ENCODE peak calls at places on chromosomes 12 and 14, in seven cellular contexts. N, Y, M, R, E, L and S are unnamed samples.

GRCh38 chr12:27177716-27178115 is 66.4 kb upstream of the STK38L start:
- DNase-seq in L (no peak), E (peak), N (no peak), M (peak), R (no peak), Y (no peak), S (no peak)

GRCh38 chr14:93712838-93713724 is 75.2 kb downstream of the PRIMA1 start:
- DNase-seq in R (no peak), Y (no peak), N (no peak), E (no peak), M (no peak), L (peak), S (no peak)

GRCh38 chr14:99186956-99187690 is 84.9 kb downstream of the BCL11B start:
- DNase-seq in N (no peak), Y (no peak), R (no peak), M (no peak), L (no peak), E (no peak), S (no peak)

GRCh38 chr12:80056845-80057244 is 42.5 kb upstream of the OTOGL start:
- DNase-seq in M (no peak), R (no peak), N (no peak), Y (no peak), L (no peak), E (peak), S (no peak)

GRCh38 chr12:39872425-39872824 is 233.5 kb downstream of the SLC2A13 start:
- DNase-seq in E (peak), N (no peak), Y (no peak), M (no peak), L (no peak), R (no peak), S (no peak)

GRCh38 chr14:22319526-22320352 is 269.3 kb downstream of the DAD1 start:
- DNase-seq in L (peak), R (no peak), N (peak), Y (peak), M (no peak), E (peak), S (no peak)

GRCh38 chr14:22598896-22599244 is 770 bp downstream of the ABHD4 start:
- DNase-seq in M (no peak), Y (no peak), L (peak), R (no peak), E (peak), N (peak), S (peak)

GRCh38 chr12:58961906-58962305 is 41.6 kb upstream of the LRIG3 start:
- DNase-seq in N (peak), R (no peak), Y (no peak), M (no peak), L (no peak), E (peak), S (no peak)

GRCh38 chr12:102933168-102933567 is 16.1 kb upstream of the PAH start:
- DNase-seq in E (no peak), N (no peak), R (no peak), L (no peak), M (no peak), Y (no peak), S (no peak)

GRCh38 chr14:88030079-88030478 is 25.1 kb downstream of the GPR65 start:
- DNase-seq in E (no peak), N (no peak), R (no peak), Y (no peak), L (no peak), M (no peak), S (no peak)

GRCh38 chr12:123916729-123917128 is 55.9 kb downstream of the CCDC92 start:
- DNase-seq in E (no peak), L (no peak), Y (no peak), N (no peak), R (no peak), M (no peak), S (no peak)

GRCh38 chr14:95097385-95097784 is 59.9 kb downstream of the DICER1 start:
- DNase-seq in E (peak), M (no peak), L (no peak), N (no peak), R (no peak), Y (no peak), S (no peak)

GRCh38 chr14:23182372-23183014 is 967 bp downstream of the SLC7A8 start:
- DNase-seq in E (no peak), N (no peak), Y (peak), R (peak), M (no peak), L (peak), S (no peak)

GRCh38 chr12:113318900-113319628 is 15.8 kb downstream of the SLC8B1 start:
- DNase-seq in E (no peak), L (no peak), Y (no peak), N (no peak), M (no peak), R (no peak), S (no peak)

GRCh38 chr14:59918824-59919581 is 941 bp upstream of the LRRC9 start:
- DNase-seq in R (peak), L (peak), E (peak), N (peak), Y (no peak), M (no peak), S (peak)

GRCh38 chr12:72346331-72346944 is 74.3 kb downstream of the TRHDE start:
- DNase-seq in L (no peak), E (peak), R (peak), M (no peak), N (peak), Y (peak), S (peak)

GRCh38 chr14:20499108-20499507 is 6.2 kb upstream of the RNASE10 start:
- DNase-seq in N (peak), L (no peak), Y (peak), M (no peak), R (no peak), E (no peak), S (no peak)

GRCh38 chr12:111068281-111068680 is 147.9 kb upstream of the MYL2 start:
- DNase-seq in R (no peak), Y (no peak), N (peak), M (no peak), E (no peak), L (no peak), S (no peak)

GRCh38 chr12:10716704-10717315 is 6.3 kb downstream of the YBX3 start:
- DNase-seq in M (peak), N (peak), R (peak), E (peak), L (peak), Y (peak), S (peak)

GRCh38 chr12:64580681-64581080 is 29.6 kb upstream of the RASSF3 start:
- DNase-seq in N (no peak), E (no peak), L (no peak), R (no peak), M (no peak), Y (no peak), S (no peak)

GRCh38 chr12:15155271-15155670 is 65.9 kb downstream of the RERG start:
- DNase-seq in Y (no peak), N (no peak), L (no peak), M (no peak), R (peak), E (no peak), S (no peak)

GRCh38 chr12:121858662-121859572 is at the start of gene HPD:
- DNase-seq in N (no peak), L (peak), Y (peak), M (no peak), E (peak), R (peak), S (peak)

GRCh38 chr12:41684997-41685396 is 459.7 kb downstream of the GXYLT1 start:
- DNase-seq in Y (no peak), R (no peak), L (no peak), N (peak), M (no peak), E (no peak), S (no peak)

GRCh38 chr12:4443616-4444015 is 2.0 kb downstream of the FGF6 start:
- DNase-seq in E (no peak), M (no peak), L (no peak), N (no peak), Y (peak), R (no peak), S (no peak)

GRCh38 chr12:16352481-16352880 is 5.0 kb downstream of the MGST1 start:
- DNase-seq in L (no peak), E (peak), N (no peak), M (no peak), Y (no peak), R (no peak), S (no peak)

GRCh38 chr12:106416273-106416672 is 58.7 kb downstream of the POLR3B start:
- DNase-seq in E (peak), L (no peak), M (no peak), Y (no peak), R (no peak), N (no peak), S (no peak)

GRCh38 chr14:92254786-92255185 is 68.2 kb upstream of the SLC24A4 start:
- DNase-seq in Y (peak), R (peak), L (peak), M (no peak), N (no peak), E (peak), S (peak)

GRCh38 chr14:64806202-64806861 is 73.4 kb downstream of the SPTB start:
- DNase-seq in R (peak), N (no peak), L (peak), E (peak), Y (no peak), M (peak), S (no peak)

GRCh38 chr14:64265222-64265621 is 28.9 kb downstream of the ESR2 start:
- DNase-seq in E (no peak), R (no peak), M (no peak), L (no peak), N (no peak), Y (no peak), S (no peak)

GRCh38 chr12:89236748-89237428 is 115.4 kb downstream of the DUSP6 start:
- DNase-seq in M (no peak), R (no peak), N (no peak), L (no peak), Y (no peak), E (no peak), S (no peak)

GRCh38 chr14:60094306-60094897 is 2.7 kb downstream of the PCNX4 start:
- DNase-seq in M (no peak), Y (peak), E (peak), R (no peak), N (no peak), L (no peak), S (no peak)

GRCh38 chr12:123532808-123533649 is 490 bp downstream of the RILPL1 start:
- DNase-seq in E (peak), L (peak), R (peak), M (no peak), N (peak), Y (peak), S (no peak)

GRCh38 chr12:45688188-45688587 is 41.3 kb upstream of the ARID2 start:
- DNase-seq in E (no peak), N (no peak), Y (no peak), R (no peak), M (no peak), L (no peak), S (no peak)

GRCh38 chr12:106135781-106136180 is 3.0 kb downstream of the NUAK1 start:
- DNase-seq in E (peak), M (no peak), R (no peak), L (no peak), N (no peak), Y (no peak), S (no peak)

GRCh38 chr14:104937161-104937560 is 12.5 kb downstream of the PLD4 start:
- DNase-seq in E (no peak), R (no peak), L (no peak), N (no peak), Y (no peak), M (no peak), S (no peak)

GRCh38 chr14:33357225-33358010 is 418.7 kb downstream of the NPAS3 start:
- DNase-seq in R (no peak), M (no peak), L (no peak), Y (no peak), E (no peak), N (no peak), S (no peak)

GRCh38 chr14:65940056-65940735 is 527.7 kb downstream of the FUT8 start:
- DNase-seq in R (no peak), N (peak), M (no peak), E (no peak), Y (peak), L (no peak), S (no peak)
- TF ChIP-seq CTCF in R (no peak), N (no peak), M (no peak), E (no peak), Y (peak), L (no peak), S (no peak)

GRCh38 chr12:85441740-85442139 is 161.7 kb downstream of the ALX1 start:
- DNase-seq in Y (no peak), N (peak), L (no peak), R (no peak), M (no peak), E (peak), S (no peak)
- TF ChIP-seq CTCF in Y (peak), N (peak), L (no peak), R (no peak), M (peak), E (peak), S (peak)

GRCh38 chr14:61145258-61145902 is 135.8 kb downstream of the TMEM30B start:
- DNase-seq in N (peak), E (peak), L (no peak), M (peak), Y (no peak), R (no peak), S (peak)
- TF ChIP-seq CTCF in N (no peak), E (no peak), L (no peak), M (no peak), Y (no peak), R (no peak), S (no peak)

GRCh38 chr14:73777420-73777819 is 63.2 kb upstream of the PNMA1 start:
- DNase-seq in L (no peak), E (no peak), M (no peak), Y (peak), N (no peak), R (no peak), S (no peak)
- TF ChIP-seq CTCF in L (no peak), E (no peak), M (no peak), Y (peak), N (no peak), R (peak), S (no peak)

GRCh38 chr12:76556373-76556772 is 3.2 kb downstream of the OSBPL8 start:
- DNase-seq in R (no peak), N (no peak), M (no peak), Y (no peak), L (no peak), E (no peak), S (no peak)

GRCh38 chr12:76558684-76559276 is 791 bp downstream of the OSBPL8 start:
- DNase-seq in M (no peak), Y (peak), N (peak), L (peak), E (peak), R (peak), S (no peak)

GRCh38 chr12:76562158-76562557 is 2.6 kb upstream of the OSBPL8 start:
- DNase-seq in E (no peak), Y (no peak), M (no peak), N (no peak), R (no peak), L (no peak), S (no peak)

GRCh38 chr12:76560083-76560491 is 516 bp upstream of the OSBPL8 start:
- DNase-seq in Y (no peak), R (no peak), L (no peak), M (no peak), N (no peak), E (no peak), S (no peak)

DNA sequence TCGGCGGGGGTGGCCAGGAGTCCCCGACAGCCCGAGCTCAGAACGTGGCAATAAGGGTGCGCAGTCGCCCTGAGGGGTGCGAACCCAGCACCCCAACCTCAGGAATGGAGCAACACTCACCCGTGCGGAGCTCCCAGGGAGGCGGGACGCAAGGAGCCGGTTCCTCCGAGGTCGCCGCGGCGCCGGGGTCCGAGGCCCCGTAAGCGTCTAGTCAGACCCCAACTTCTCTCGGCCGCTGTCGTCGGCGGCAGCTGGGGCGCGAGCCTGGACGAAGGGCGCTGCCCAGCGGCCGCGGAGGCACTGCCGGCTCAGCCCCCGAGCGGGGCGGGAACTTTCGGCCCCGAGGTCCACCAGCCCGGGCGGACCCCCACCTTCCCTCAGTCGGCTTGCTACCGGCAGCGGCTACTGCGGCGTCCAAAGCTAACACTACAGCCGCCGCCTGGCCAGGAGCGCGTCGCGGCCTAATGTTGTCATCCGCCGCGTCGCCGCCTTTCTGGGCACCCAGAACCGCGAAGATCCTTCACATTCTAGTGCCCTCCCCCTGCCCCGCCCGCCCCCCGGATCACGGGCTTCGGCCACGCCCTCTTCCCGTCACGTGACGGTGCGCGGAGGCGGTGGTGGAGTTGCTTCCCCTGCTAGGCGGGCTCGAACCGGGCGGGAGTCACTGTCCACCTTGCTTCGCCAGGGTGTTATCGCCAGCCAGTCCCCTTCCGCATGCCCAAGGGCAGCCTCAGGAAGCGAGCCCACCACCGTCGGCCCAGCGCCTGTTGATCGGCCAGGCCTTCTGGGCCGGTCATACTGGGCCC is at the start of gene OSBPL8:
- DNase-seq in R (peak), Y (peak), M (peak), L (peak), N (peak), E (peak), S (peak)
- TF ChIP-seq CTCF in R (peak), Y (peak), M (peak), L (no peak), N (peak), E (peak), S (peak)

DNA sequence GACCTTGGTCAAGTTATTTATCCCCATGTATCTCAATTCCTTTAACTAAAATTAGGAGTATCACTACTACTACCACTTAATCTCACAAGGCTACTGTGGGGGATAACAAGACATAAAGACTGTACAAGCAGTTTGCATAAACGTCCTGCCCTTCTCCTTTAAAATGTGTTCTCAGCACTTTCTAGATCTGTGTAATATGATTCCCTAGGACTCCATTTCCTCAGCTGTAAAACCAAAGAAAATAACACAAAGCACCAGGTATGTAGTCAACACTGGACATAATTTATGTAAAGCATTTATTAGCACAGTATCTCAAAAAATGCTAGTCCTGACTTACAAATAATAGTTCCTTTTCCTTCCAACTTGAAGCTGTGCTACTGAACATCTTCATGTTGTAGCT is 202.2 kb downstream of the MED13L start:
- DNase-seq in M (no peak), N (no peak), Y (no peak), R (no peak), E (no peak), L (no peak), S (no peak)
- TF ChIP-seq CTCF in M (no peak), N (no peak), Y (no peak), R (no peak), E (no peak), L (no peak), S (no peak)

GRCh38 chr12:70577283-70577634 is 60.0 kb downstream of the PTPRB start:
- DNase-seq in R (no peak), N (no peak), Y (no peak), E (no peak), M (no peak), L (no peak), S (no peak)
- TF ChIP-seq CTCF in R (no peak), N (no peak), Y (no peak), E (no peak), M (no peak), L (no peak), S (no peak)

DNA sequence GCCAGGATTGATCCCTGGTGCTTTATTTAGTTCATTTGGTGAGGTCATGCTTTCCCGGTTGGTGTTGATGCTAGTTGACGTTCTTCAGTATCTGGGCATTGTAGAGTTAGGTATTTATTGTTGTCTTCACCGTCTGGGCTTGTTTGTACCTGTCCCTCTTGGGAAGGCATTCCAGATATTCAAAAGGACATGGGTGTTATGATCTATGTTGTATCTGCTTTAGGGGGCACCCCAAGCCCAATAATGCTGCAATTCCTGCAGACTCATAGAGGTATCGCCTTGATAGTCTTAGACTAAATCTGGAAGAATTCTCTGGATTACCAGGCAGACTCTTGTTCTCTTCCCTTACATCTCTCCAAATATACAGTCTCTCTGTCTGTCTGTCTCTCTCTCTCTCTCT is 42.1 kb downstream of the AK7 start:
- DNase-seq in R (no peak), M (no peak), Y (no peak), N (peak), L (no peak), E (no peak), S (no peak)
- TF ChIP-seq CTCF in R (no peak), M (no peak), Y (no peak), N (no peak), L (no peak), E (no peak), S (no peak)